ENCODE peak calls at places on chromosomes 11 and 22, in seven cellular contexts. V is neuronal stem cell, T is IMR-90, A is H9, H is mesenchymal stem cell, P is H1, Q is trophoblast cell. U is an unnamed sample.

GRCh38 chr11:72840780-72841179 is 26.6 kb downstream of the ATG16L2 start:
- DNase-seq in V (no peak), T (peak), A (no peak), H (peak), P (no peak), Q (peak), U (peak)

GRCh38 chr11:11427185-11427944 is 74.3 kb upstream of the CSNK2A3 start:
- DNase-seq in V (no peak), T (no peak), A (no peak), H (no peak), P (no peak), Q (no peak), U (no peak)

GRCh38 chr11:128784059-128784804 is 82.9 kb downstream of the KCNJ1 start:
- DNase-seq in V (no peak), T (no peak), A (peak), H (no peak), P (peak), Q (no peak), U (no peak)

GRCh38 chr11:61071208-61071681 is 31.0 kb upstream of the CD5 start:
- DNase-seq in V (no peak), T (no peak), A (no peak), H (no peak), P (no peak), Q (no peak), U (no peak)

GRCh38 chr11:101003468-101003867 is 126.1 kb downstream of the PGR start:
- DNase-seq in V (no peak), T (no peak), A (peak), H (no peak), P (no peak), Q (peak), U (peak)

GRCh38 chr22:48240165-48240934 is 1477.9 kb downstream of the TBC1D22A start:
- DNase-seq in V (peak), T (no peak), A (no peak), H (no peak), P (no peak), Q (no peak), U (peak)

GRCh38 chr11:30984827-30985226 is 384.7 kb downstream of the DCDC1 start:
- DNase-seq in V (no peak), T (no peak), A (no peak), H (no peak), P (no peak), Q (peak), U (no peak)

GRCh38 chr11:45906965-45907591 is at the start of gene FREY1:
- DNase-seq in V (no peak), T (no peak), A (no peak), H (peak), P (no peak), Q (peak), U (no peak)

GRCh38 chr22:32606181-32606580 is 131.6 kb downstream of the FBXO7 start:
- DNase-seq in V (no peak), T (no peak), A (no peak), H (no peak), P (no peak), Q (peak), U (no peak)

GRCh38 chr11:59271811-59272327 is 59.1 kb upstream of the MPEG1 start:
- DNase-seq in V (no peak), T (no peak), A (no peak), H (no peak), P (no peak), Q (no peak), U (no peak)
- H3K27ac ChIP-seq in V (no peak), T (no peak), A (no peak), H (no peak), P (no peak), Q (no peak), U (no peak)

GRCh38 chr11:66277475-66278391 is at the start of gene CNIH2:
- DNase-seq in V (no peak), T (no peak), A (no peak), H (no peak), P (no peak), Q (peak), U (peak)
- H4K8ac ChIP-seq in V (no peak), T (no peak), A (no peak), H (no peak), P (no peak), Q (no peak), U (no peak)

GRCh38 chr22:42979606-42980005 is 35.3 kb downstream of the PACSIN2 start:
- DNase-seq in V (no peak), T (no peak), A (no peak), H (no peak), P (no peak), Q (no peak), U (no peak)
- H3K27ac ChIP-seq in V (no peak), T (no peak), A (no peak), H (no peak), P (no peak), Q (peak), U (no peak)

GRCh38 chr11:19607656-19608360 is 104.8 kb upstream of the NAV2 start:
- DNase-seq in V (no peak), T (peak), A (no peak), H (peak), P (no peak), Q (no peak), U (no peak)

GRCh38 chr11:19604679-19605375 is 107.8 kb upstream of the NAV2 start:
- DNase-seq in V (no peak), T (no peak), A (no peak), H (no peak), P (no peak), Q (no peak), U (no peak)

GRCh38 chr11:19603771-19604170 is 108.9 kb upstream of the NAV2 start:
- DNase-seq in V (no peak), T (no peak), A (no peak), H (no peak), P (no peak), Q (peak), U (no peak)

GRCh38 chr11:19606856-19607655 is 105.6 kb upstream of the NAV2 start:
- DNase-seq in V (no peak), T (no peak), A (no peak), H (no peak), P (no peak), Q (no peak), U (no peak)

GRCh38 chr11:19605500-19606371 is 106.9 kb upstream of the NAV2 start:
- DNase-seq in V (no peak), T (peak), A (no peak), H (peak), P (no peak), Q (no peak), U (no peak)
- H4K8ac ChIP-seq in V (no peak), T (no peak), A (no peak), H (no peak), P (no peak), Q (no peak), U (no peak)

GRCh38 chr11:416051-416756 is 1.4 kb upstream of the SIGIRR start:
- DNase-seq in V (no peak), T (no peak), A (no peak), H (no peak), P (no peak), Q (no peak), U (no peak)
- H3K27ac ChIP-seq in V (no peak), T (no peak), A (no peak), H (no peak), P (no peak), Q (peak), U (no peak)